ENCODE peak calls at places on chromosomes 13 and 19, in nine cellular contexts. H, X, G, Y, E, C, U, K and L are unnamed samples.

GRCh38 chr19:38336638-38337359 is 1.2 kb downstream of the CATSPERG start:
- DNase-seq in E (peak), U (peak), X (peak), G (peak), C (peak), Y (peak), H (peak), K (peak), L (peak)

GRCh38 chr19:52566588-52566987 is 3.5 kb upstream of the ZNF701 start:
- DNase-seq in Y (no peak), C (no peak), G (peak), K (no peak), X (no peak), E (no peak), U (no peak), H (no peak), L (no peak)

GRCh38 chr19:39230096-39230764 is 14.6 kb downstream of the IFNL3 start:
- DNase-seq in H (no peak), G (no peak), C (no peak), X (no peak), Y (no peak), U (no peak), E (no peak), K (no peak), L (no peak)

GRCh38 chr19:36605101-36605838 is at the start of gene ZNF382:
- DNase-seq in K (peak), G (no peak), Y (peak), H (peak), C (peak), X (peak), U (peak), E (peak), L (peak)

GRCh38 chr19:1247747-1248453 is 483 bp upstream of the MIDN start:
- DNase-seq in E (no peak), Y (peak), H (no peak), C (peak), U (peak), G (peak), X (peak), K (peak), L (peak)

GRCh38 chr13:59458908-59459579 is 704.7 kb downstream of the DIAPH3 start:
- DNase-seq in C (no peak), E (no peak), U (no peak), X (no peak), Y (no peak), G (peak), K (no peak), H (no peak), L (no peak)

GRCh38 chr19:4972509-4973230 is 3.8 kb downstream of the KDM4B start:
- DNase-seq in Y (no peak), K (no peak), X (no peak), U (no peak), E (no peak), H (no peak), C (no peak), G (peak), L (peak)

GRCh38 chr19:1219786-1220451 is 14.3 kb downstream of the STK11 start:
- DNase-seq in E (no peak), X (no peak), H (no peak), U (no peak), K (no peak), C (no peak), G (no peak), Y (no peak), L (no peak)

GRCh38 chr19:3699071-3699740 is 1.1 kb downstream of the PIP5K1C start:
- DNase-seq in H (peak), U (no peak), G (peak), Y (no peak), E (no peak), X (no peak), K (no peak), C (peak), L (no peak)

GRCh38 chr19:52600639-52601024 is 30.5 kb downstream of the ZNF701 start:
- DNase-seq in E (no peak), C (no peak), G (no peak), Y (no peak), U (peak), H (no peak), K (peak), X (peak), L (peak)

GRCh38 chr19:55354698-55355212 is at the start of gene COX6B2:
- DNase-seq in C (no peak), X (no peak), K (no peak), E (no peak), Y (no peak), H (no peak), G (no peak), U (no peak), L (no peak)

GRCh38 chr19:30113182-30113581 is 171.1 kb downstream of the URI1 start:
- DNase-seq in Y (no peak), H (no peak), G (no peak), E (no peak), K (no peak), U (no peak), X (no peak), C (no peak), L (no peak)

GRCh38 chr13:90926459-90926858 is 421.0 kb upstream of the MIR17HG start:
- DNase-seq in H (no peak), X (no peak), K (no peak), G (no peak), U (no peak), C (no peak), Y (no peak), E (no peak), L (no peak)

GRCh38 chr19:42246869-42247630 is 4.6 kb upstream of the GSK3A start:
- DNase-seq in E (no peak), H (no peak), X (no peak), G (no peak), U (no peak), C (no peak), K (no peak), Y (no peak), L (no peak)